ENCODE peak calls at places on chromosome 16, in five cellular contexts. D is HEK293T; Q is fibroblast of gingiva; P is activated naive CD4-positive, alpha-beta T cell treated with anti-CD3 and anti-CD28 coated beads, Interleukin-2, amount 10 ng/mL, durations not matched to agents 7 days and 5 days; B is pancreas. K is an unnamed sample.

GRCh38 chr16:78957328-78958100 is 643.0 kb downstream of the MAF start:
- DNase-seq in D (no peak), Q (no peak), P (no peak), B (no peak), K (no peak)

GRCh38 chr16:1936945-1937479 is 6.0 kb downstream of the MSRB1 start:
- DNase-seq in D (no peak), Q (no peak), P (no peak), B (peak), K (no peak)

GRCh38 chr16:67562918-67563707 is 787 bp downstream of the CTCF start:
- DNase-seq in D (peak), Q (peak), P (peak), B (peak), K (peak)

GRCh38 chr16:29925173-29925804 is 737 bp downstream of the KCTD13 start:
- DNase-seq in D (no peak), Q (no peak), P (no peak), B (no peak), K (no peak)

GRCh38 chr16:85221810-85222150 is 109.5 kb upstream of the CIBAR2 start:
- DNase-seq in D (no peak), Q (no peak), P (no peak), B (no peak), K (peak)

GRCh38 chr16:55225972-55226542 is 97.9 kb upstream of the IRX6 start:
- DNase-seq in D (no peak), Q (no peak), P (no peak), B (no peak), K (no peak)

GRCh38 chr16:75535901-75536300 is at the start of gene CHST5:
- DNase-seq in D (no peak), Q (no peak), P (no peak), B (no peak), K (no peak)

GRCh38 chr16:11674818-11675560 is 6.7 kb downstream of the SNN start:
- DNase-seq in D (no peak), Q (no peak), P (no peak), B (no peak), K (peak)

GRCh38 chr16:17529982-17530760 is 59.4 kb upstream of the XYLT1 start:
- DNase-seq in D (no peak), Q (no peak), P (peak), B (no peak), K (no peak)

GRCh38 chr16:48330847-48331204 is 54.4 kb downstream of the SIAH1 start:
- DNase-seq in D (no peak), Q (no peak), P (no peak), B (no peak), K (no peak)

K was measured in upper lobe of left lung.